ENCODE peak calls at places on chromosome 6, in four cellular contexts. U, Z, K and J are unnamed samples.

GRCh38 chr6:47075168-47075567 is 33.0 kb upstream of the ADGRF1 start:
- DNase-seq in U (peak; percentile 51), Z (no peak), K (no peak), J (no peak)

GRCh38 chr6:19320066-19320465 is 517.1 kb upstream of the ID4 start:
- DNase-seq in U (no peak), Z (no peak), K (no peak), J (no peak)

GRCh38 chr6:21587925-21588811 is 5.4 kb upstream of the SOX4 start:
- DNase-seq in U (peak; percentile 10), Z (peak; percentile 74), K (peak; percentile 40), J (peak; percentile 75)

GRCh38 chr6:31048090-31048489 is 37.8 kb downstream of the MUC22 start:
- DNase-seq in U (no peak), Z (no peak), K (peak; percentile 39), J (no peak)

GRCh38 chr6:96836579-96837137 is 619 bp downstream of the GPR63 start:
- DNase-seq in U (no peak), Z (peak; percentile 76), K (no peak), J (no peak)

GRCh38 chr6:143806282-143807102 is 36.6 kb upstream of the LTV1 start:
- DNase-seq in U (no peak), Z (no peak), K (peak; percentile 73), J (no peak)

GRCh38 chr6:12884983-12885382 is 168.4 kb downstream of the PHACTR1 start:
- DNase-seq in U (no peak), Z (peak; percentile 12), K (no peak), J (no peak)

GRCh38 chr6:52326540-52327364 is 35.2 kb upstream of the PAQR8 start:
- DNase-seq in U (no peak), Z (no peak), K (no peak), J (no peak)

GRCh38 chr6:42714098-42714761 is 8.2 kb downstream of the PRPH2 start:
- DNase-seq in U (no peak), Z (no peak), K (no peak), J (no peak)

GRCh38 chr6:48472535-48472934 is 361.5 kb upstream of the PTCHD4 start:
- DNase-seq in U (no peak), Z (no peak), K (no peak), J (no peak)

GRCh38 chr6:72788188-72788587 is 166.3 kb downstream of the KCNQ5 start:
- DNase-seq in U (no peak), Z (no peak), K (no peak), J (no peak)
- H3K4me1 ChIP-seq in U (no peaks in the 10 kb centered on the region), Z (peaks cover 5% of the 10 kb centered on the region), K (no peaks in the 10 kb centered on the region), J (no peaks in the 10 kb centered on the region)

DNA sequence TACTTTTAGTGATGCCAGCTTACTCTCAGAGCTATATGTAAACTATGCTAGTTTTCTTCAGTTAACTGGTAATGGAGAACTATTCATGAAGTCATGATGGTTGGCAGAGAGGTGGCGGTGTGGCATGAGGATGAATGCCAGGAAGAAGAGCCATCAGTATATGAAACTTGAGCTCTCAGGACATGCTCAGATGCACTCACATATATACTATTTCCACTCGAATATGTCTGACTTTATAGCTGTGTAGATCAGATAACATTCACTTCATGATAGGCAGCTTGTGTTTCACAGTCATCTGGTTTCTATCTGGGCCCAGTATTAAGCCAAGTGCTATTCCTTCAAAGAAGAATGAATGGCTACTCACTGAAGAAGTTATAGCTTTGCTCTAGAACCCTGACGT is 46.2 kb upstream of the CEP85L start:
- DNase-seq in U (no peak), Z (no peak), K (no peak), J (no peak)
- TF ChIP-seq CTCF in U (no peak), Z (peak; percentile 41), K (no peak), J (no peak)

GRCh38 chr6:118755941-118756646 is 104.7 kb upstream of the CEP85L start:
- DNase-seq in U (no peak), Z (no peak), K (no peak), J (no peak)

GRCh38 chr6:118758942-118759341 is 107.6 kb upstream of the CEP85L start:
- DNase-seq in U (no peak), Z (no peak), K (no peak), J (no peak)

GRCh38 chr6:118764766-118765165 is 113.4 kb upstream of the CEP85L start:
- DNase-seq in U (no peak), Z (no peak), K (peak; percentile 58), J (no peak)

GRCh38 chr6:118761643-118762042 is 110.3 kb upstream of the CEP85L start:
- DNase-seq in U (no peak), Z (no peak), K (no peak), J (no peak)
- TF ChIP-seq EP300 in U (no peak), Z (no peak), K (no peak), J (no peak)

DNA sequence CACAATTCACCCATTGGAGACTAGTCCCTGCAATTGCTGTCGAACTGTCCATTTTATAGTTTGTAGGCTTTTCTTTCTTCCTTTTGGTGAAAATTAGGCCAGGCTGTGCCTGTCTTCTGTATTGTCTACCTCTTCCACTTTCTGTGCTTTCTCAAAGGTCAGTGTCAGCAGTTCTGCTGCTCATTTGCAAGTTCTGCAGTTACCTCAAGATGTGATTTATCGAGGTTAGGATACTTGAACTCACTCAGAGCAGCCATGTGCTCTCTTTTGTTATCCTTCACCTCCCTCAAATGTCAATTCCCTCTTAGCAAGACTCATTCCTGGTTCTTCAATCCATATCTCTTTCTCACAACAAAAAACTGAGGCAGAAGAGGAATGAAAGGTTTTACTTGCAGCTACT is 179.1 kb downstream of the SLC35F1 start:
- DNase-seq in U (no peak), Z (no peak), K (no peak), J (no peak)
- H3K4me1 ChIP-seq in U (no peaks in the 10 kb centered on the region), Z (no peaks in the 10 kb centered on the region), K (no peaks in the 10 kb centered on the region), J (no peaks in the 10 kb centered on the region)

GRCh38 chr6:158559895-158560786 is at the start of gene TMEM181:
- DNase-seq in U (peak; percentile 69), Z (peak; percentile 94), K (peak; percentile 87), J (peak; percentile 90)
- TF ChIP-seq CTCF in U (peak; percentile 54), Z (no peak), K (no peak), J (no peak)

GRCh38 chr6:155171109-155171746 is 92.6 kb upstream of the CLDN20 start:
- DNase-seq in U (peak; percentile 73), Z (no peak), K (no peak), J (peak; percentile 72)
- TF ChIP-seq EP300 in U (no peak), Z (no peak), K (no peak), J (no peak)

DNA sequence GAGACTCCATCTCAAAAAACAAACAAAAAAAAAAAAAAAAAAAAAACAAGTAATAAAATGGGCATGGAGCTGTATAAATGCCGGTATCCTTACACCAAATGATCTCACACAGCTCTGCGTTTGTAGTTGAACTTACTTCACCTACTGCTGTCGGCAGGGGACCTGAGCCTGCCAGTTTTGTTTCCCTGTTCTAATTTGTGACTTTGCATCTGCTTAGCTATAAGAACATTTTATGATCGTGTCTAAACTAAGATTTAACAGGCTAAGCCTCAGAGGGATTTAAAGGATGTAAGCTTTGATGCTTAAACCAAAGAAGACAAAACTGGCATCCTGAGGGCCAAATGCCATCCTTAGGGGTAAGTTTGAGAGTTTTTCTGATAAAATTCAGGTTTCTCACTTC is 58.7 kb downstream of the GCNT2 start:
- DNase-seq in U (no peak), Z (no peak), K (no peak), J (no peak)
- H3K4me1 ChIP-seq in U (peaks cover 24% of the 10 kb centered on the region), Z (peaks cover 7% of the 10 kb centered on the region), K (no peaks in the 10 kb centered on the region), J (peaks cover 31% of the 10 kb centered on the region)

GRCh38 chr6:63816979-63817436 is 181.4 kb downstream of the PHF3 start:
- DNase-seq in U (peak; percentile 25), Z (peak; percentile 68), K (no peak), J (no peak)

GRCh38 chr6:63816401-63816975 is 180.9 kb downstream of the PHF3 start:
- DNase-seq in U (no peak), Z (no peak), K (no peak), J (no peak)

GRCh38 chr6:63817492-63818050 is 182.0 kb downstream of the PHF3 start:
- DNase-seq in U (no peak), Z (no peak), K (no peak), J (no peak)

GRCh38 chr6:63814459-63814858 is 178.9 kb downstream of the PHF3 start:
- DNase-seq in U (no peak), Z (no peak), K (no peak), J (no peak)

GRCh38 chr6:63813531-63813930 is 177.9 kb downstream of the PHF3 start:
- DNase-seq in U (no peak), Z (peak; percentile 7), K (no peak), J (no peak)
- TF ChIP-seq CTCF in U (peak; percentile 16), Z (no peak), K (no peak), J (no peak)

GRCh38 chr6:35046862-35047261 is 94.3 kb downstream of the TCP11 start:
- DNase-seq in U (no peak), Z (no peak), K (no peak), J (no peak)
- TF ChIP-seq EP300 in U (no peak), Z (no peak), K (no peak), J (no peak)